ENCODE peak calls at places on chromosomes 2 and 18, in eight cellular contexts. C is activated CD8-positive, alpha-beta memory T cell treated with anti-CD3 and anti-CD28 coated beads for 48 hours; M is RPMI8226; L is endothelial cell; S is GM13976; G is HEK293T; V is GM23338; N is dermis blood vessel endothelial cell. Z is an unnamed sample.
A peak's percentile ranks its signal among the peaks of the same experiment; 100 is the strongest.

GRCh38 chr18:60693426-60693825 is 320.9 kb upstream of the MC4R start:
- DNase-seq in N (peak; percentile 69), V (no peak), C (no peak), S (no peak), L (no peak), G (no peak), M (no peak), Z (no peak)

GRCh38 chr2:121210691-121211090 is 74.3 kb downstream of the TFCP2L1 start:
- DNase-seq in M (peak; percentile 21), L (no peak), V (no peak), G (no peak), S (no peak), C (no peak), N (no peak), Z (no peak)

GRCh38 chr18:59839931-59840685 is 59.7 kb upstream of the PMAIP1 start:
- DNase-seq in N (peak; percentile 21), S (no peak), L (no peak), G (no peak), V (no peak), M (no peak), C (no peak), Z (no peak)

GRCh38 chr2:163711244-163711643 is 24.6 kb downstream of the FIGN start:
- DNase-seq in S (no peak), V (no peak), L (no peak), M (no peak), N (peak; percentile 4), C (no peak), G (no peak), Z (no peak)

GRCh38 chr18:67199993-67200617 is 316.4 kb downstream of the DSEL start:
- DNase-seq in V (peak; percentile 69), N (peak; percentile 75), G (peak; percentile 6), L (no peak), M (peak; percentile 66), S (peak; percentile 38), C (no peak), Z (no peak)

GRCh38 chr2:172208881-172209325 is 106.2 kb upstream of the DLX2 start:
- DNase-seq in C (no peak), M (no peak), V (no peak), S (no peak), G (no peak), L (no peak), N (peak; percentile 66), Z (no peak)

GRCh38 chr2:55165567-55165966 is 66.5 kb downstream of the CLHC1 start:
- DNase-seq in S (no peak), L (no peak), N (no peak), G (no peak), C (no peak), M (no peak), V (no peak), Z (no peak)

GRCh38 chr2:230575640-230576324 is 136.9 kb upstream of the CAB39 start:
- DNase-seq in S (no peak), L (no peak), N (no peak), M (no peak), G (no peak), C (peak; percentile 22), V (no peak), Z (no peak)

GRCh38 chr2:55490554-55490953 is 29.0 kb upstream of the CFAP36 start:
- DNase-seq in M (no peak), L (no peak), C (no peak), S (no peak), V (peak; percentile 68), G (no peak), N (peak; percentile 86), Z (no peak)

GRCh38 chr2:220192994-220193753 is 565.7 kb downstream of the SLC4A3 start:
- DNase-seq in G (no peak), V (no peak), M (no peak), C (no peak), L (no peak), N (no peak), S (no peak), Z (no peak)

GRCh38 chr2:19560785-19561184 is 202.4 kb upstream of the OSR1 start:
- DNase-seq in C (no peak), M (no peak), L (no peak), N (no peak), S (no peak), G (no peak), V (no peak), Z (no peak)

GRCh38 chr18:35470440-35470839 is 27.3 kb downstream of the INO80C start:
- DNase-seq in V (no peak), M (no peak), G (no peak), C (no peak), N (no peak), L (no peak), S (no peak), Z (no peak)

GRCh38 chr18:47953471-47953931 is 23.0 kb upstream of the SMAD2 start:
- DNase-seq in M (peak; percentile 16), G (no peak), N (peak; percentile 69), L (no peak), V (peak; percentile 40), S (peak; percentile 18), C (no peak), Z (no peak)

GRCh38 chr2:72961853-72962468 is 44.6 kb downstream of the EMX1 start:
- DNase-seq in S (no peak), G (no peak), M (no peak), C (no peak), L (no peak), V (no peak), N (no peak), Z (no peak)

GRCh38 chr2:122754561-122754960 is 999.1 kb downstream of the TSN start:
- DNase-seq in L (no peak), M (no peak), S (no peak), V (no peak), C (no peak), N (no peak), G (no peak), Z (no peak)

GRCh38 chr2:12050381-12050780 is 303.9 kb downstream of the LPIN1 start:
- DNase-seq in L (no peak), S (no peak), C (no peak), G (peak; percentile 10), N (no peak), V (no peak), M (no peak), Z (no peak)

GRCh38 chr2:160408575-160409291 is 84.9 kb downstream of the RBMS1 start:
- DNase-seq in V (peak; percentile 65), G (no peak), S (no peak), M (no peak), C (no peak), L (peak; percentile 38), N (peak; percentile 56), Z (no peak)

GRCh38 chr2:19714926-19715325 is 186.9 kb downstream of the TTC32 start:
- DNase-seq in L (no peak), G (no peak), M (no peak), S (no peak), N (no peak), V (no peak), C (no peak), Z (no peak)

GRCh38 chr2:241882090-241882625 is 12.6 kb downstream of the RTP5 start:
- DNase-seq in M (peak; percentile 74), G (no peak), S (peak; percentile 88), N (no peak), L (no peak), V (peak; percentile 65), C (peak; percentile 60), Z (no peak)

GRCh38 chr2:107132746-107133145 is 246.8 kb upstream of the ST6GAL2 start:
- DNase-seq in L (no peak), N (no peak), V (no peak), C (no peak), M (no peak), S (no peak), G (no peak), Z (no peak)

GRCh38 chr2:226551522-226552250 is 247.9 kb downstream of the IRS1 start:
- DNase-seq in S (no peak), G (no peak), V (no peak), M (no peak), N (no peak), C (no peak), L (no peak), Z (no peak)

GRCh38 chr2:85704800-85705679 is 10.9 kb downstream of the GNLY start:
- DNase-seq in N (no peak), C (no peak), M (peak; percentile 59), V (no peak), L (no peak), G (no peak), S (peak; percentile 53), Z (no peak)

GRCh38 chr18:69469444-69469919 is 68.8 kb downstream of the DOK6 start:
- DNase-seq in N (no peak), G (peak; percentile 17), C (peak; percentile 1), S (peak; percentile 23), V (peak; percentile 80), L (peak; percentile 22), M (no peak), Z (no peak)

GRCh38 chr2:228474466-228474865 is 293.0 kb upstream of the SPHKAP start:
- DNase-seq in V (no peak), G (no peak), C (no peak), N (no peak), M (no peak), S (no peak), L (no peak), Z (no peak)

GRCh38 chr2:218381916-218382366 is at the start of gene SLC11A1:
- DNase-seq in C (no peak), M (no peak), N (no peak), V (no peak), L (no peak), G (no peak), S (no peak), Z (no peak)

GRCh38 chr2:233346930-233347329 is 7.4 kb upstream of the DGKD start:
- DNase-seq in V (no peak), G (no peak), N (no peak), S (no peak), C (no peak), M (no peak), L (no peak), Z (no peak)

GRCh38 chr2:38702413-38702812 is 36.5 kb downstream of the GALM start:
- DNase-seq in S (no peak), V (no peak), N (no peak), C (no peak), L (no peak), M (no peak), G (no peak), Z (no peak)

GRCh38 chr18:13619505-13620205 is 106.7 kb downstream of the FAM210A start:
- DNase-seq in G (no peak), M (no peak), L (no peak), C (no peak), N (no peak), V (no peak), S (no peak), Z (no peak)

GRCh38 chr18:77178559-77178958 is 46.0 kb upstream of the MBP start:
- DNase-seq in S (no peak), L (no peak), M (no peak), N (no peak), V (no peak), G (no peak), C (no peak), Z (no peak)

GRCh38 chr2:95366514-95366913 is 36.0 kb upstream of the FAHD2A start:
- DNase-seq in C (no peak), V (no peak), S (no peak), M (no peak), L (no peak), G (no peak), N (no peak), Z (no peak)

GRCh38 chr2:177603734-177604133 is 211.2 kb downstream of the AGPS start:
- DNase-seq in L (no peak), V (no peak), C (no peak), M (no peak), G (no peak), N (no peak), S (no peak), Z (no peak)

GRCh38 chr18:79857082-79857661 is 59.4 kb downstream of the KCNG2 start:
- DNase-seq in V (no peak), N (no peak), L (no peak), C (no peak), M (no peak), G (no peak), S (no peak), Z (no peak)

GRCh38 chr2:63614983-63615945 is 26.5 kb downstream of the MDH1 start:
- DNase-seq in G (no peak), N (peak; percentile 41), M (no peak), C (no peak), S (no peak), L (no peak), V (peak; percentile 89), Z (no peak)

GRCh38 chr2:85795331-85796045 is 41.7 kb downstream of the ATOH8 start:
- DNase-seq in M (no peak), G (no peak), V (no peak), N (no peak), S (no peak), L (no peak), C (no peak), Z (no peak)

Z was measured in mesothelial cell of epicardium.